ENCODE peak calls at places on chromosomes 6 and 20, in six cellular contexts. W is GM03348, I is spleen, D is kidney tubule cell, X is MCF 10A, Z is omental fat pad. P is an unnamed sample.

GRCh38 chr6:169794317-169795055 is 43.1 kb downstream of the ERMARD start:
- DNase-seq in W (no peak), I (peak), D (no peak), X (no peak), Z (no peak), P (no peak)

GRCh38 chr20:33995053-33995816 is 1.5 kb downstream of the RALY start:
- DNase-seq in W (no peak), I (no peak), D (no peak), X (no peak), Z (no peak), P (no peak)

GRCh38 chr20:57620274-57620990 is at the start of gene ZBP1:
- DNase-seq in W (no peak), I (peak), D (peak), X (no peak), Z (no peak), P (no peak)

GRCh38 chr20:62031462-62032092 is 34.1 kb downstream of the TAF4 start:
- DNase-seq in W (no peak), I (no peak), D (no peak), X (no peak), Z (no peak), P (no peak)

GRCh38 chr6:33610779-33611421 is 10.2 kb upstream of the ITPR3 start:
- DNase-seq in W (no peak), I (no peak), D (no peak), X (peak), Z (no peak), P (no peak)

GRCh38 chr6:82270791-82271392 is 23.3 kb upstream of the IBTK start:
- DNase-seq in W (peak), I (no peak), D (peak), X (peak), Z (no peak), P (no peak)

GRCh38 chr6:130679684-130680083 is 147.5 kb upstream of the SMLR1 start:
- DNase-seq in W (peak), I (no peak), D (no peak), X (peak), Z (no peak), P (no peak)

GRCh38 chr6:6131492-6132109 is 124.9 kb upstream of the NRN1 start:
- DNase-seq in W (peak), I (no peak), D (peak), X (peak), Z (no peak), P (no peak)

GRCh38 chr20:38731738-38732113 is 7.4 kb downstream of the SLC32A1 start:
- DNase-seq in W (no peak), I (no peak), D (no peak), X (no peak), Z (no peak), P (no peak)

GRCh38 chr6:131033631-131034030 is 29.4 kb downstream of the EPB41L2 start:
- DNase-seq in W (no peak), I (no peak), D (no peak), X (no peak), Z (no peak), P (no peak)

GRCh38 chr20:611843-612185 is 1.7 kb upstream of the TCF15 start:
- DNase-seq in W (no peak), I (no peak), D (no peak), X (no peak), Z (no peak), P (no peak)

GRCh38 chr20:60058869-60059268 is 100.6 kb downstream of the CDH26 start:
- DNase-seq in W (no peak), I (no peak), D (no peak), X (no peak), Z (no peak), P (no peak)

P was measured in breast epithelium.